ENCODE peak calls at places on chromosomes 6 and 20, in seven cellular contexts. T is NCI-H1105; Y is AG09309; Q is OCI-M1; S is effector memory CD4-positive, alpha-beta T cell; L is ovary; A is transverse colon. H is an unnamed sample.

GRCh38 chr6:37694259-37694658 is 3.4 kb downstream of the MDGA1 start:
- DNase-seq in S (no peak), Q (no peak), A (no peak), Y (no peak), L (no peak), T (no peak), H (no peak)

GRCh38 chr6:35808688-35809087 is 3.5 kb downstream of the LHFPL5 start:
- DNase-seq in L (no peak), A (no peak), S (no peak), T (peak), Q (peak), Y (no peak), H (no peak)

GRCh38 chr6:75301088-75301487 is 16.5 kb upstream of the TMEM30A start:
- DNase-seq in Y (no peak), S (no peak), A (no peak), L (no peak), T (no peak), Q (no peak), H (no peak)

GRCh38 chr6:27865952-27866369 is 46.2 kb downstream of the OR2B2 start:
- DNase-seq in S (no peak), Q (no peak), A (peak), Y (no peak), T (peak), L (no peak), H (no peak)

GRCh38 chr6:16363749-16364148 is 125.4 kb downstream of the GMPR start:
- DNase-seq in Q (no peak), A (no peak), S (no peak), L (no peak), T (no peak), Y (no peak), H (no peak)

GRCh38 chr6:13422601-13423247 is 64.7 kb downstream of the GFOD1 start:
- DNase-seq in Y (no peak), Q (no peak), L (no peak), S (no peak), T (no peak), A (no peak), H (no peak)

GRCh38 chr20:38427655-38428023 is 7.5 kb downstream of the SNHG17 start:
- DNase-seq in T (no peak), S (no peak), Y (no peak), A (no peak), L (no peak), Q (no peak), H (no peak)

GRCh38 chr20:58086763-58087566 is 141.5 kb downstream of the ANKRD60 start:
- DNase-seq in Y (peak), A (peak), L (no peak), T (peak), Q (peak), S (no peak), H (no peak)

GRCh38 chr6:88047510-88048150 is at the start of gene SPACA1:
- DNase-seq in T (no peak), L (no peak), Q (no peak), S (no peak), A (no peak), Y (no peak), H (no peak)

GRCh38 chr6:17389274-17389847 is 4.0 kb upstream of the CAP2 start:
- DNase-seq in Y (no peak), Q (peak), S (no peak), A (no peak), T (no peak), L (no peak), H (no peak)

GRCh38 chr6:31037692-31038091 is 27.4 kb downstream of the MUC22 start:
- DNase-seq in T (no peak), A (no peak), Y (peak), L (no peak), Q (no peak), S (no peak), H (peak)

GRCh38 chr20:19758888-19759331 is 852 bp downstream of the RIN2 start:
- DNase-seq in A (peak), Q (no peak), Y (no peak), S (no peak), L (peak), T (no peak), H (no peak)

GRCh38 chr20:17808357-17808756 is 108.6 kb downstream of the BANF2 start:
- DNase-seq in T (no peak), Y (peak), Q (no peak), S (no peak), L (peak), A (no peak), H (no peak)

GRCh38 chr6:70686548-70687133 is 19.0 kb downstream of the SMAP1 start:
- DNase-seq in A (no peak), Y (no peak), S (no peak), Q (peak), L (no peak), T (peak), H (no peak)

GRCh38 chr20:444117-444516 is 18.2 kb downstream of the TBC1D20 start:
- DNase-seq in L (no peak), T (no peak), Y (no peak), S (no peak), Q (no peak), A (no peak), H (no peak)

GRCh38 chr6:126529605-126530004 is 189.7 kb downstream of the CENPW start:
- DNase-seq in T (no peak), A (no peak), Y (no peak), L (no peak), S (no peak), Q (peak), H (no peak)

GRCh38 chr6:144712541-144712940 is 427.4 kb downstream of the UTRN start:
- DNase-seq in Y (peak), T (no peak), A (no peak), L (no peak), S (no peak), Q (no peak), H (no peak)

GRCh38 chr6:79984261-79984660 is 20.2 kb upstream of the TTK start:
- DNase-seq in Q (peak), Y (no peak), S (peak), A (peak), T (no peak), L (no peak), H (peak)

GRCh38 chr20:728022-728944 is 40.0 kb downstream of the SLC52A3 start:
- DNase-seq in S (no peak), A (peak), T (peak), Q (peak), L (peak), Y (no peak), H (no peak)

GRCh38 chr6:164013480-164014208 is 599.1 kb downstream of the QKI start:
- DNase-seq in L (no peak), A (no peak), Q (peak), T (no peak), S (no peak), Y (no peak), H (no peak)